ENCODE peak calls at places on chromosome 21, in nine cellular contexts. One of them, this sample, is unnamed.

GRCh38 chr21:33988237-33988835 is 72.7 kb upstream of the ATP5PO start:
- DNase-seq in fibroblast of lung: no peak
- DNase-seq in GM23248: no peak
- DNase-seq in H9: no peak
- DNase-seq in neural progenitor cell: no peak
- DNase-seq in endothelial cell of umbilical vein: no peak
- DNase-seq in keratinocyte: no peak
- DNase-seq in IMR-90: no peak
- DNase-seq in colonic mucosa: no peak
- DNase-seq in this sample: no peak

GRCh38 chr21:45617021-45617930 is 26.2 kb upstream of the PCBP3 start:
- DNase-seq in fibroblast of lung: no peak
- DNase-seq in GM23248: no peak
- DNase-seq in H9: peak; percentile 53
- DNase-seq in neural progenitor cell: peak; percentile 31
- DNase-seq in endothelial cell of umbilical vein: no peak
- DNase-seq in keratinocyte: no peak
- DNase-seq in IMR-90: no peak
- DNase-seq in colonic mucosa: no peak
- DNase-seq in this sample: no peak

GRCh38 chr21:31557421-31557955 is 102.0 kb upstream of the SOD1 start:
- DNase-seq in fibroblast of lung: no peak
- DNase-seq in GM23248: no peak
- DNase-seq in H9: peak; percentile 68
- DNase-seq in neural progenitor cell: peak; percentile 72
- DNase-seq in endothelial cell of umbilical vein: no peak
- DNase-seq in keratinocyte: no peak
- DNase-seq in IMR-90: no peak
- DNase-seq in colonic mucosa: no peak
- DNase-seq in this sample: no peak

GRCh38 chr21:31429500-31429899 is 85.4 kb upstream of the TIAM1 start:
- DNase-seq in fibroblast of lung: no peak
- DNase-seq in GM23248: no peak
- DNase-seq in H9: no peak
- DNase-seq in neural progenitor cell: no peak
- DNase-seq in endothelial cell of umbilical vein: no peak
- DNase-seq in keratinocyte: no peak
- DNase-seq in IMR-90: no peak
- DNase-seq in colonic mucosa: no peak
- DNase-seq in this sample: no peak

GRCh38 chr21:45455321-45456013 is 50.5 kb downstream of the COL18A1 start:
- DNase-seq in fibroblast of lung: peak; percentile 61
- DNase-seq in GM23248: peak; percentile 69
- DNase-seq in H9: no peak
- DNase-seq in neural progenitor cell: no peak
- DNase-seq in endothelial cell of umbilical vein: no peak
- DNase-seq in keratinocyte: no peak
- DNase-seq in IMR-90: peak; percentile 22
- DNase-seq in colonic mucosa: no peak
- DNase-seq in this sample: no peak

GRCh38 chr21:40143822-40144525 is 276.7 kb downstream of the PCP4 start:
- DNase-seq in fibroblast of lung: peak; percentile 37
- DNase-seq in GM23248: peak; percentile 61
- DNase-seq in H9: peak; percentile 49
- DNase-seq in neural progenitor cell: peak; percentile 77
- DNase-seq in endothelial cell of umbilical vein: peak; percentile 16
- DNase-seq in keratinocyte: no peak
- DNase-seq in IMR-90: peak; percentile 18
- DNase-seq in colonic mucosa: peak; percentile 43
- DNase-seq in this sample: peak; percentile 32

GRCh38 chr21:39911792-39912191 is 44.6 kb downstream of the PCP4 start:
- DNase-seq in fibroblast of lung: no peak
- DNase-seq in GM23248: no peak
- DNase-seq in H9: no peak
- DNase-seq in neural progenitor cell: no peak
- DNase-seq in endothelial cell of umbilical vein: no peak
- DNase-seq in keratinocyte: no peak
- DNase-seq in IMR-90: no peak
- DNase-seq in colonic mucosa: no peak
- DNase-seq in this sample: no peak

GRCh38 chr21:45456014-45456835 is 51.3 kb downstream of the COL18A1 start:
- DNase-seq in fibroblast of lung: no peak
- DNase-seq in GM23248: no peak
- DNase-seq in H9: no peak
- DNase-seq in neural progenitor cell: no peak
- DNase-seq in endothelial cell of umbilical vein: no peak
- DNase-seq in keratinocyte: no peak
- DNase-seq in IMR-90: no peak
- DNase-seq in colonic mucosa: no peak
- DNase-seq in this sample: no peak

GRCh38 chr21:31133243-31133830 is 95.1 kb upstream of the KRTAP19-8 start:
- DNase-seq in fibroblast of lung: no peak
- DNase-seq in GM23248: no peak
- DNase-seq in H9: no peak
- DNase-seq in neural progenitor cell: no peak
- DNase-seq in endothelial cell of umbilical vein: no peak
- DNase-seq in keratinocyte: no peak
- DNase-seq in IMR-90: no peak
- DNase-seq in colonic mucosa: no peak
- DNase-seq in this sample: no peak

DNA sequence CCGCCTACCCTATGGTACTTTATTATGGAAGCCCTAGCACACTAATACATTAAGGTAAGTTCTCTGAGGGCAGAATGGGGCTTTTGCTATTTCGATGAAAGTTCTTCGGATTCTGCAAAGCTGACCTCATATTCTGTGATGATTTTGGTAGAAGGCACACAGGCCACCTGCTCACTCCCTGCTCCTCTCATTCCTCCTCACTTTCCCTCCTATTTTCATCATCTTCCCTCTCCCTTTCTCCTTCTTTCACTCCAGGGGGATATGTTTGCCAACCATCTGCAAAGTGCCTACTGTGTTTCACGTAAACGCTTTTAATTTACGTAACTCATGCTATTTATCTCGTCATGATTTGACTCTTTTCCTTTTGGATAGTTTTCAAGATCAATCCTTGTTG is 45.0 kb upstream of the ETS2 start:
- DNase-seq in fibroblast of lung: no peak
- DNase-seq in GM23248: no peak
- DNase-seq in H9: no peak
- DNase-seq in neural progenitor cell: no peak
- DNase-seq in endothelial cell of umbilical vein: no peak
- DNase-seq in keratinocyte: no peak
- DNase-seq in IMR-90: no peak
- DNase-seq in colonic mucosa: no peak
- DNase-seq in this sample: no peak
- H3K27ac ChIP-seq in fibroblast of lung: no peak overlapping the region
- H3K27ac ChIP-seq in GM23248: no peak overlapping the region
- H3K27ac ChIP-seq in H9: no peak overlapping the region
- H3K27ac ChIP-seq in neural progenitor cell: no peak overlapping the region
- H3K27ac ChIP-seq in endothelial cell of umbilical vein: no peak overlapping the region
- H3K27ac ChIP-seq in keratinocyte: no peak overlapping the region
- H3K27ac ChIP-seq in IMR-90: no peak overlapping the region
- H3K27ac ChIP-seq in colonic mucosa: no peak overlapping the region
- H3K27ac ChIP-seq in this sample: no peak overlapping the region

DNA sequence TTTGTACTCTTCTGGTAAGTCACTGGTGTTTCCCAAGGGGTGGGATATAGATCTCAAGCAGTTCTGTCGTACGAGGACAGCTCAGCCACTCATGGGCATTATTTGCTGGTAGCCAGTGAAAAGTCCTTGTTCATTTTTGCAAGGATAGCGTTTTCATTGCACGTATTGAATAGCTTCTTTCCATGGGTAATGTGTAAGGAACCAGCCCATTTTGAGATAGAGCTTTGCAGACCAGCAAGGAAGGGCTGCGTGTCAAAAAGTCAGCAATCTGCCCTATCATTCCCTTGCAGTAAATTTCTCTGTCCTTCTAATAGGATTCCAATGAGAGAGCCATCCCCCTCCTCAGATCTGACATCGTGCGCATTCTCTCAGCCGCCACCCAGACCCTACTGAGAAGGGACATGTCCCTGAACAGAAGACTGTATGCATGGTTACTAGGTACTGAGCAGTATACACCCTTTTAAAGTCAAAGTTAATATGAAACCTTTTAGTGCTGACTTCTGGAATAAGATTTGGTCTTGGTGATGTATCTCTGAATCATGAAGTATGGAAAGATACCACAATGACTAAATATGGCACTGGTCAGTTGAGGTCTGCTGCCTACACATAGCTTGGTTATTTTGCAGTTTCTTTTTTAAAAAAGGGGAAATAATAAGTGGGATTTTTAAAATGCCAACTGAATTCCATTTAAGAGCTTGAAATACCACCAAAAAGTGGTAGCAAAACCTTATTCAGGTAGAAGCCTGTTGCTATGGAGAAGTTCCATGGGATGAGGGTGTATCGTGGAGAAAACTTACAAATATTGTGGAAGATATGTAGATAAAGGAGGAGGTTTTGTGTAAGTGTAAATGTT is 55.3 kb downstream of the DOP1B start:
- DNase-seq in fibroblast of lung: peak; percentile 85
- DNase-seq in GM23248: peak; percentile 89
- DNase-seq in H9: no peak
- DNase-seq in neural progenitor cell: no peak
- DNase-seq in endothelial cell of umbilical vein: no peak
- DNase-seq in keratinocyte: no peak
- DNase-seq in IMR-90: peak; percentile 93
- DNase-seq in colonic mucosa: no peak
- DNase-seq in this sample: no peak
- H3K9ac ChIP-seq in fibroblast of lung: no peak overlapping the region
- H3K9ac ChIP-seq in GM23248: peak overlapping the region; percentile 57
- H3K9ac ChIP-seq in H9: no peak overlapping the region
- H3K9ac ChIP-seq in neural progenitor cell: no peak overlapping the region
- H3K9ac ChIP-seq in endothelial cell of umbilical vein: no peak overlapping the region
- H3K9ac ChIP-seq in keratinocyte: no peak overlapping the region
- H3K9ac ChIP-seq in IMR-90: peak overlapping the region; percentile 60
- H3K9ac ChIP-seq in colonic mucosa: no peak overlapping the region
- H3K9ac ChIP-seq in this sample: no peak overlapping the region

GRCh38 chr21:25561668-25562641 is 45.3 kb downstream of the MRPL39 start:
- DNase-seq in fibroblast of lung: peak; percentile 80
- DNase-seq in GM23248: peak; percentile 86
- DNase-seq in H9: peak; percentile 66
- DNase-seq in neural progenitor cell: peak; percentile 69
- DNase-seq in endothelial cell of umbilical vein: peak; percentile 82
- DNase-seq in keratinocyte: no peak
- DNase-seq in IMR-90: peak; percentile 82
- DNase-seq in colonic mucosa: peak; percentile 55
- DNase-seq in this sample: no peak
- H3K27ac ChIP-seq in fibroblast of lung: peak overlapping the region; percentile 77
- H3K27ac ChIP-seq in GM23248: peak overlapping the region; percentile 23
- H3K27ac ChIP-seq in H9: no peak overlapping the region
- H3K27ac ChIP-seq in neural progenitor cell: no peak overlapping the region
- H3K27ac ChIP-seq in endothelial cell of umbilical vein: peak overlapping the region; percentile 89
- H3K27ac ChIP-seq in keratinocyte: no peak overlapping the region
- H3K27ac ChIP-seq in IMR-90: peak overlapping the region; percentile 89
- H3K27ac ChIP-seq in colonic mucosa: peak overlapping the region; percentile 56
- H3K27ac ChIP-seq in this sample: no peak overlapping the region

GRCh38 chr21:36981049-36981391 is 14.6 kb upstream of the HLCS start:
- DNase-seq in fibroblast of lung: no peak
- DNase-seq in GM23248: no peak
- DNase-seq in H9: no peak
- DNase-seq in neural progenitor cell: no peak
- DNase-seq in endothelial cell of umbilical vein: no peak
- DNase-seq in keratinocyte: no peak
- DNase-seq in IMR-90: no peak
- DNase-seq in colonic mucosa: no peak
- DNase-seq in this sample: no peak
- H3K9ac ChIP-seq in fibroblast of lung: no peak overlapping the region
- H3K9ac ChIP-seq in GM23248: peak overlapping the region; percentile 53
- H3K9ac ChIP-seq in H9: no peak overlapping the region
- H3K9ac ChIP-seq in neural progenitor cell: no peak overlapping the region
- H3K9ac ChIP-seq in endothelial cell of umbilical vein: no peak overlapping the region
- H3K9ac ChIP-seq in keratinocyte: peak overlapping the region; percentile 60
- H3K9ac ChIP-seq in IMR-90: no peak overlapping the region
- H3K9ac ChIP-seq in colonic mucosa: peak overlapping the region; percentile 16
- H3K9ac ChIP-seq in this sample: no peak overlapping the region

DNA sequence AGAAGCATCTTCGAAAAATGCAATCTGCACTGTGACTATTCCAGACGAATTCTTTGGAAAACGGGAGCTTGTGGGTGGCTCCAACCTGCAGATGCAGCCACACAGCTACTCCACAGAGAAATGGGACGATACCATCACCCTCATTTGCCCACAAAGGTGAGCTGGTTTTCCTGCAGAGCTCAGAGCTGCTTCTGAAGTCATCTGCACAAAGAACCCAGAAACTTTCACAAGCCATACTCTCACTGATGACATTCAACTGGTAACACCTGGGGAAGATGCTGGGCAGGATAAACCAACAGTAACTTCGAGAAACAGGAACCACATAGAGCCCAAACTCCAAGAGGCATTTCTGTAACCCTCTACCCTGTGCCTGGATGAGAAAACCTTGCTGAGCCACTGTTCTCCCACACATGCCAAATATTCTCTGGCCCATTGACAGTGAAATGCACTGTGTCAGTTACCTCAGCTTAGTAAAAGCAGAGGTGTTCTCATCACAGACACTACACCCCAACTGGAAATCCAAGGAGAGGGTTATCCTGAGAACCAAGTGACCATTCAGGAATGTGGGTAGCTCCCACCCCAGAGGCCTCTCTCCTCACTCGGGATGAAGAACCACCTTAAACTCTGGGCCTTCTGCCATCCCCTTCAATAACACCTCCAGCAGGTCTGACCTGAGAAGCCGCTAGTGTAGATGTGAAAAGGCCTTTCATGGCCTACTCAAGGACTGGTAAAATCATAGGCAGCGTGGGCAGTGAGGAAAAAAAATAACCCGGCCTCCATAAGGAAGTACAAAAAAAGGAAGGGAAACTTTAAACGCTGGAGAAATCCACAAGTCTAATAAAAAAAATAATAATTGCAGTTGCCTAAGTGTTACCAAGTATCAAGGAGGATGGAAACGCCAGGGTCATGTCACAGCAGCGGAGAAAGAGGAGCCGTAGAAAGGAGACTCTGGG is 56.7 kb downstream of the HSF2BP start:
- DNase-seq in fibroblast of lung: no peak
- DNase-seq in GM23248: no peak
- DNase-seq in H9: no peak
- DNase-seq in neural progenitor cell: no peak
- DNase-seq in endothelial cell of umbilical vein: no peak
- DNase-seq in keratinocyte: no peak
- DNase-seq in IMR-90: no peak
- DNase-seq in colonic mucosa: no peak
- DNase-seq in this sample: no peak
- H3K27ac ChIP-seq in fibroblast of lung: no peak overlapping the region
- H3K27ac ChIP-seq in GM23248: no peak overlapping the region
- H3K27ac ChIP-seq in H9: no peak overlapping the region
- H3K27ac ChIP-seq in neural progenitor cell: no peak overlapping the region
- H3K27ac ChIP-seq in endothelial cell of umbilical vein: no peak overlapping the region
- H3K27ac ChIP-seq in keratinocyte: peak overlapping the region; percentile 85
- H3K27ac ChIP-seq in IMR-90: no peak overlapping the region
- H3K27ac ChIP-seq in colonic mucosa: no peak overlapping the region
- H3K27ac ChIP-seq in this sample: no peak overlapping the region

GRCh38 chr21:42880352-42880751 is 1.0 kb upstream of the WDR4 start:
- DNase-seq in fibroblast of lung: no peak
- DNase-seq in GM23248: peak; percentile 10
- DNase-seq in H9: no peak
- DNase-seq in neural progenitor cell: no peak
- DNase-seq in endothelial cell of umbilical vein: no peak
- DNase-seq in keratinocyte: no peak
- DNase-seq in IMR-90: no peak
- DNase-seq in colonic mucosa: no peak
- DNase-seq in this sample: no peak
- H3K9ac ChIP-seq in fibroblast of lung: no peak overlapping the region
- H3K9ac ChIP-seq in GM23248: peak overlapping the region; percentile 95
- H3K9ac ChIP-seq in H9: peak overlapping the region; percentile 88
- H3K9ac ChIP-seq in neural progenitor cell: peak overlapping the region; percentile 65
- H3K9ac ChIP-seq in endothelial cell of umbilical vein: peak overlapping the region; percentile 82
- H3K9ac ChIP-seq in keratinocyte: peak overlapping the region; percentile 96
- H3K9ac ChIP-seq in IMR-90: peak overlapping the region; percentile 85
- H3K9ac ChIP-seq in colonic mucosa: no peak overlapping the region
- H3K9ac ChIP-seq in this sample: no peak overlapping the region

This sample was measured in SK-N-MC.